ENCODE peak calls at places on chromosomes 13 and 19, in seven cellular contexts. Z is H9, E is H1, U is IMR-90, G is mesenchymal stem cell, Y is mesendoderm, M is neuronal stem cell. T is an unnamed sample.

GRCh38 chr13:29402168-29402621 is 193.3 kb downstream of the SLC7A1 start:
- DNase-seq in Z (no peak), E (no peak), U (peak), G (peak), Y (no peak), M (no peak), T (no peak)

GRCh38 chr13:95298971-95299627 is 2.2 kb downstream of the ABCC4 start:
- DNase-seq in Z (no peak), E (no peak), U (peak), G (peak), Y (peak), M (no peak), T (peak)

GRCh38 chr19:29806098-29806866 is 5.5 kb upstream of the CCNE1 start:
- DNase-seq in Z (peak), E (peak), U (peak), G (peak), Y (peak), M (no peak), T (no peak)

GRCh38 chr13:45916859-45917418 is 65.4 kb upstream of the SIAH3 start:
- DNase-seq in Z (no peak), E (no peak), U (no peak), G (no peak), Y (no peak), M (no peak), T (no peak)

GRCh38 chr19:8302357-8302691 is 5.8 kb downstream of the CD320 start:
- DNase-seq in Z (no peak), E (no peak), U (no peak), G (no peak), Y (no peak), M (no peak), T (no peak)

GRCh38 chr13:106407338-106407737 is 128.1 kb downstream of the EFNB2 start:
- DNase-seq in Z (no peak), E (no peak), U (no peak), G (no peak), Y (no peak), M (no peak), T (no peak)

GRCh38 chr13:98307392-98307743 is 130.3 kb upstream of the RNF113B start:
- DNase-seq in Z (no peak), E (no peak), U (no peak), G (peak), Y (no peak), M (no peak), T (no peak)

GRCh38 chr19:9309974-9310446 is 372 bp upstream of the ZNF699 start:
- DNase-seq in Z (peak), E (peak), U (peak), G (peak), Y (peak), M (no peak), T (no peak)

GRCh38 chr13:38530492-38530891 is 156.4 kb upstream of the FREM2 start:
- DNase-seq in Z (no peak), E (no peak), U (peak), G (peak), Y (no peak), M (no peak), T (peak)

GRCh38 chr13:33080962-33081655 is 64.9 kb downstream of the KL start:
- DNase-seq in Z (no peak), E (no peak), U (no peak), G (no peak), Y (no peak), M (no peak), T (no peak)

GRCh38 chr19:18490719-18491118 is 31.2 kb downstream of the ELL start:
- DNase-seq in Z (no peak), E (no peak), U (no peak), G (no peak), Y (no peak), M (no peak), T (no peak)

GRCh38 chr19:3975144-3975543 is 4.2 kb upstream of the DAPK3 start:
- DNase-seq in Z (peak), E (peak), U (no peak), G (no peak), Y (no peak), M (no peak), T (no peak)

GRCh38 chr19:52277471-52277870 is 8.1 kb downstream of the ZNF766 start:
- DNase-seq in Z (no peak), E (no peak), U (no peak), G (no peak), Y (no peak), M (no peak), T (peak)
- H4K8ac ChIP-seq in Z (no peak), E (no peak), U (no peak), G (no peak), Y (no peak), M (no peak), T (no peak)

GRCh38 chr13:51113186-51113881 is 2.3 kb upstream of the C13orf42 start:
- DNase-seq in Z (no peak), E (no peak), U (no peak), G (no peak), Y (no peak), M (no peak), T (no peak)
- H2AK5ac ChIP-seq in Z (no peak), E (no peak), U (no peak), G (no peak), Y (no peak), M (no peak), T (no peak)

DNA sequence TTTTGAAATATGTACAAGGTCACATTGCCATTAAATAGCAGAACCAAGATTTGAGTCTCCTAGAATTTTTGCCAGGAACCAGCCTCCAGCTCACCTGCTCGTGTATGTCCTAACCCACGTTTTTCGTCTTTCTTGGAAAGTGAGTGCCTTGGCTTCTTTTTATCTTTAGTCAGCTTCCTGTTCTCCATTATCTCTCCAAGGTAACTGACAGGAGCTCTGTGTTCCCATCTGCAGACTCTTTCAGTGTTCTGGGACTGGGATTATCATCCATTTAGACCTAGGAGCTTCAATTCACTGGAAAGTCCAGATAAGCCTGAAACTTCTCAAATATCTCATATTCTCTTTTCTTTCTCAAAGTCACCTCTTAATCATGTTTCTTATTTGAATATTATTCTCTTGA is 193.7 kb downstream of the ZIC5 start:
- DNase-seq in Z (no peak), E (no peak), U (no peak), G (no peak), Y (peak), M (no peak), T (no peak)
- H4K8ac ChIP-seq in Z (no peak), E (no peak), U (no peak), G (no peak), Y (no peak), M (no peak), T (no peak)

DNA sequence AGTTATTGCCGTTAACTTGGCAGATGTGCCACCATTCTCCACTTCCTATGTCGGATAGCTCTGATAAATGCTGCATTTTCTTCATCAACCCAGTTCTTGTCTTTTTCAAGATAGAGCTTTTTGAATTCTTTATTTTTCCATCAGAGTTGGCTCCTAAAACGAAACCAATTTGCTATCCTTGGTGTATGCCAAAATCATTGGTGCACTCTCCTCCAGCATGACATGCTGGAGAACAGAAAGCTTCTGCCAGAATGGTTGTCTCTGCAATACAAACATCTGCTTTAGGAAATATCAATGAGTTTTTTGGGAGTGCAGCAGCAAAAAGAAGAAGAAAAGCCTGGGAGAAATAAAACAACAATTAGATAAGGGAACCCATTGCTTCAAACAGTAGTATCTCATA is 124.2 kb downstream of the CDK8 start:
- DNase-seq in Z (no peak), E (no peak), U (no peak), G (no peak), Y (no peak), M (no peak), T (no peak)
- H2AK5ac ChIP-seq in Z (no peak), E (no peak), U (no peak), G (no peak), Y (no peak), M (no peak), T (no peak)

DNA sequence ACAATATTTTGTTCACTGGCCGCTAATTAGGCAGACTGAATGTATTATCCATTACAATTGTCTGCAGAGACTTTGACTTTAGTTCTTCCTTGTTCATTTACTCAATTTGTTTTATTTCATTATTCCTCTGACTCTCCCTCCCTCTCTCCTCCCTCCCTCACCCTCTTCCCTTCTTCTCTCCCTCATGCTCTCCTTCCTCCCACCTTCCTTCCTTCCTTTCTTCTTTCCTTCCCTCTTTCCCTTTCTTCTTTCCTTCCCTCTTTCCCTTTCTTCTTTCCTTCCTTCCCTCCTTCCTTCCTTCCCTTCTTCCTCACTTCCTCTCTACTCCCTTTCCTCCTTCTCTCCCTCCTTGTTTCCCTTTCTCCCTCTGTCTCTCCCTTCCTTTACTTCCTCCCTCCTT is 1591.0 kb upstream of the SLC10A2 start:
- DNase-seq in Z (no peak), E (no peak), U (no peak), G (no peak), Y (no peak), M (no peak), T (no peak)
- H4K8ac ChIP-seq in Z (no peak), E (no peak), U (no peak), G (no peak), Y (no peak), M (no peak), T (no peak)

DNA sequence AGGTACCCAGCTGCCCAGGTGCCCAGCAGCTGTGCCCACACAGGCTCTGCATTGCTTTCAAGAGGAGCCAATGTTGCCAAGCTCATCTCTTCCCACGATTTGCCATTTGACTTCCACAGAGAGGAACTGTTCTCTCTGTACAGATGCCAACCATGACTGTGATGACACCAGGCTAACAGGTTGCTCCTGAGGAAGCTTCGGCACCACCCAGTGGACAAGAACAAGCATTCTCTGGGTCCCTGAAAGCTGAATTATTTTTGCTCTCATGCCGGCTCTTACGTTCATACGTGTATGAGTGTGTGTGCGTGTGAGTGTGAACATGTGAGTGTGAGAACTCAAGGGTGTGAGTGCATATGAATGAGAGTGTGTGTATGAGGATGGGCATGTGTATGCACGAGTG is 535.2 kb downstream of the LIG4 start:
- DNase-seq in Z (no peak), E (no peak), U (peak), G (no peak), Y (peak), M (no peak), T (no peak)
- H2AK5ac ChIP-seq in Z (no peak), E (peak), U (peak), G (no peak), Y (no peak), M (no peak), T (no peak)

DNA sequence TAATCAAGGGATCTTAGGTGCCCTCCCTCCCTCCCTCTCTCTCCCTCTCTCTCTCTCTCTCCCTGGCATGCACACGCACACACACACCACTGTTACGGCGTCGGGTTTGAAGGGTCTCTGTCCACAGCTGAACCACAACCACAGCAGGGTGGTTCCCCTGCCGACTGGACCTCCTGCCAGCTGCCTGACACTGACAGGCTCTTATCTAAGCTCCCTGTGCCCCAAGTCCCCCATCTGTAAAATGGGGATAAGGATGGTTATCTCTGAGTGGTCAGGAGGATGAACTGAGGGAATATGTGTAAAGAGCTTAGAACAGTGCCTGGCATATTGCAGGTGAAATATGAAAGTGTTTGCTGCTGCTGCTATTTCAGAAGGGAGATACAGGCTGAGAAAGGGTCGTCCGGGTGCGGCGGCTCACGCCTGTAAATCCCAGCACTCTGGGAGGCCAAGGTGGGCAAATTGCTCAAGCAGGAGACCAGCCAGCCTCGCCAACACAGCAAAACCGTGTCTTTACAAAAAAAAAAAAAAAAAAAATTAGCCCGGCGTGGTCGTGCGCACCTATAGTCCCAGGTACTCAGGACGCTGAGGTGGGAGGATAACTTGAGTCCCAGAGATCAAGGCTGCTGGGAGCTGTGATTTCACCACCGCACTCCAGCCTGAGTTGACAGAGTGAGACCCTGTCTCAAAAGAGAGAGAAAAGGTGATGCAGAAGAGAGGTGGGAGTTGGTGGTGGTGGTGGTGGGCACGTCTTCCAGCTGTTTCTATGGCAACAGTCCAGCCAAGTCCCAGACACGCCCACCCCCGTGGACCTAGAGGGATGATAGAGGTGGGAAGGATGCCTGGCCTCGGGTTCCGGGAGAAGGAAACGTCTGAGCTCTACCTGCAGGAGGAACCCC is 972 bp upstream of the SHISA7 start:
- DNase-seq in Z (no peak), E (no peak), U (no peak), G (no peak), Y (no peak), M (no peak), T (no peak)
- H4K8ac ChIP-seq in Z (no peak), E (no peak), U (no peak), G (no peak), Y (no peak), M (no peak), T (no peak)

DNA sequence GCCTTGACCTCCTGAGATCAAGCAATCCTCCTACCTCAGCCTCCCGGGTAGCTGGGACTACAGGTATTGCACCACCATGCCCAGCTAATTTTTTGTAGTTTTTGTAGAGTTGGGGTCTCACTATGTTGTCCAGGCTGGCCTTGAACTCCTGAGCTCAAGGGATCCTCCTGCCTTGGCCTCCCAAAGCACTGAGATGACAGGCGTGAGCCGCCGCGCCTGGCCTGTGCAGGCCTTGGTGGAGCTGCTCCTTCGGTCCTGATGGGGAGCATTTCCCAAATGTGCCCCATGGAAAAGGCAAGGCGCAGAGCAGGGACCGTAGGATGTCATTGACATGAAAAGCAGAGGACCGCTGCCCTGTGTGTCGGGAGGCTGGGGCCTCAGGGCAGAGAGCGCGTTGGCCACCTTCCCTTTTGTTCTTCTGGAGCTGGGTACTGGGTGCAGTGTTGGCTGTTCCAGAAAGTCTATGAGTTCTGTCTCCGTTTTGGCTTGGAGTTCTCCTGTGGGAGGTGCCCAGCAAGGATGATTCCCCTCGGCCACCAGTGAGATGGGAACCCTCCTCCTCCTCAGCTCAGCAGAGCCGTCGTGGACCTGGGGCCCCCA is 128.5 kb downstream of the KDM4B start:
- DNase-seq in Z (no peak), E (no peak), U (no peak), G (no peak), Y (no peak), M (no peak), T (no peak)
- H2AK5ac ChIP-seq in Z (no peak), E (no peak), U (no peak), G (no peak), Y (no peak), M (no peak), T (no peak)

GRCh38 chr13:72437458-72437857 is 290.0 kb downstream of the MZT1 start:
- DNase-seq in Z (no peak), E (no peak), U (peak), G (peak), Y (peak), M (no peak), T (peak)

GRCh38 chr13:72435251-72435650 is 292.2 kb downstream of the MZT1 start:
- DNase-seq in Z (no peak), E (no peak), U (no peak), G (no peak), Y (no peak), M (no peak), T (no peak)

GRCh38 chr13:72430923-72431322 is 296.5 kb downstream of the MZT1 start:
- DNase-seq in Z (no peak), E (no peak), U (no peak), G (no peak), Y (peak), M (no peak), T (no peak)

GRCh38 chr13:72431981-72432617 is 295.3 kb downstream of the MZT1 start:
- DNase-seq in Z (no peak), E (no peak), U (no peak), G (no peak), Y (peak), M (no peak), T (no peak)
- H4K8ac ChIP-seq in Z (no peak), E (no peak), U (no peak), G (no peak), Y (no peak), M (no peak), T (no peak)

GRCh38 chr13:78736142-78736541 is 77.2 kb upstream of the OBI1 start:
- DNase-seq in Z (no peak), E (no peak), U (no peak), G (no peak), Y (no peak), M (no peak), T (no peak)
- H2AK5ac ChIP-seq in Z (no peak), E (no peak), U (no peak), G (no peak), Y (no peak), M (no peak), T (no peak)

T was measured in trophoblast cell.